ENCODE peak calls at places on chromosomes 5 and 9, in nine cellular contexts. One of them, this sample, is unnamed. For H3K4me1, the result is how much of the 10 kb centered on the place peaks cover.

GRCh38 chr5:146461319-146461718 is 14.2 kb downstream of the TCERG1 start:
- DNase-seq in Peyer's patch: no peak
- DNase-seq in left ventricle myocardium inferior: no peak
- DNase-seq in heart left ventricle: no peak
- DNase-seq in tibial nerve: no peak
- DNase-seq in A549: no peak
- DNase-seq in psoas muscle: no peak
- DNase-seq in breast epithelium: no peak
- DNase-seq in gastrocnemius medialis: no peak
- DNase-seq in this sample: no peak

GRCh38 chr5:103452089-103452488 is 110.5 kb downstream of the NUDT12 start:
- DNase-seq in Peyer's patch: no peak
- DNase-seq in left ventricle myocardium inferior: no peak
- DNase-seq in heart left ventricle: no peak
- DNase-seq in tibial nerve: no peak
- DNase-seq in A549: no peak
- DNase-seq in psoas muscle: no peak
- DNase-seq in breast epithelium: no peak
- DNase-seq in gastrocnemius medialis: no peak
- DNase-seq in this sample: no peak

GRCh38 chr9:114908104-114908621 is 22.2 kb downstream of the TNFSF8 start:
- DNase-seq in Peyer's patch: no peak
- DNase-seq in left ventricle myocardium inferior: no peak
- DNase-seq in heart left ventricle: no peak
- DNase-seq in tibial nerve: no peak
- DNase-seq in A549: peak
- DNase-seq in psoas muscle: no peak
- DNase-seq in breast epithelium: peak
- DNase-seq in gastrocnemius medialis: no peak
- DNase-seq in this sample: no peak

GRCh38 chr5:19795218-19795617 is 192.8 kb downstream of the CDH18 start:
- DNase-seq in Peyer's patch: no peak
- DNase-seq in left ventricle myocardium inferior: no peak
- DNase-seq in heart left ventricle: no peak
- DNase-seq in tibial nerve: no peak
- DNase-seq in A549: peak
- DNase-seq in psoas muscle: no peak
- DNase-seq in breast epithelium: no peak
- DNase-seq in gastrocnemius medialis: no peak
- DNase-seq in this sample: no peak

GRCh38 chr9:123607987-123608565 is 252.1 kb downstream of the CRB2 start:
- DNase-seq in Peyer's patch: peak
- DNase-seq in left ventricle myocardium inferior: no peak
- DNase-seq in heart left ventricle: no peak
- DNase-seq in tibial nerve: no peak
- DNase-seq in A549: no peak
- DNase-seq in psoas muscle: no peak
- DNase-seq in breast epithelium: no peak
- DNase-seq in gastrocnemius medialis: no peak
- DNase-seq in this sample: no peak

GRCh38 chr5:159310492-159310891 is 19.8 kb downstream of the IL12B start:
- DNase-seq in Peyer's patch: peak
- DNase-seq in left ventricle myocardium inferior: no peak
- DNase-seq in heart left ventricle: no peak
- DNase-seq in tibial nerve: no peak
- DNase-seq in A549: no peak
- DNase-seq in psoas muscle: no peak
- DNase-seq in breast epithelium: no peak
- DNase-seq in gastrocnemius medialis: no peak
- DNase-seq in this sample: peak

GRCh38 chr5:147560982-147561381 is 51.1 kb upstream of the DPYSL3 start:
- DNase-seq in Peyer's patch: no peak
- DNase-seq in left ventricle myocardium inferior: no peak
- DNase-seq in heart left ventricle: no peak
- DNase-seq in tibial nerve: no peak
- DNase-seq in A549: no peak
- DNase-seq in psoas muscle: no peak
- DNase-seq in breast epithelium: peak
- DNase-seq in gastrocnemius medialis: no peak
- DNase-seq in this sample: no peak

GRCh38 chr9:116479967-116480366 is 207.1 kb upstream of the TRIM32 start:
- DNase-seq in Peyer's patch: no peak
- DNase-seq in left ventricle myocardium inferior: no peak
- DNase-seq in heart left ventricle: no peak
- DNase-seq in tibial nerve: no peak
- DNase-seq in A549: no peak
- DNase-seq in psoas muscle: no peak
- DNase-seq in breast epithelium: no peak
- DNase-seq in gastrocnemius medialis: no peak
- DNase-seq in this sample: no peak

GRCh38 chr5:88515881-88516819 is 247.5 kb upstream of the TMEM161B start:
- DNase-seq in Peyer's patch: no peak
- DNase-seq in left ventricle myocardium inferior: no peak
- DNase-seq in heart left ventricle: no peak
- DNase-seq in tibial nerve: no peak
- DNase-seq in A549: no peak
- DNase-seq in psoas muscle: no peak
- DNase-seq in breast epithelium: no peak
- DNase-seq in gastrocnemius medialis: no peak
- DNase-seq in this sample: no peak

GRCh38 chr5:33228149-33228548 is 212.6 kb upstream of the TARS1 start:
- DNase-seq in Peyer's patch: no peak
- DNase-seq in left ventricle myocardium inferior: no peak
- DNase-seq in heart left ventricle: no peak
- DNase-seq in tibial nerve: no peak
- DNase-seq in A549: no peak
- DNase-seq in psoas muscle: no peak
- DNase-seq in breast epithelium: no peak
- DNase-seq in gastrocnemius medialis: no peak
- DNase-seq in this sample: no peak

GRCh38 chr9:20603524-20604268 is 18.6 kb downstream of the MLLT3 start:
- DNase-seq in Peyer's patch: no peak
- DNase-seq in left ventricle myocardium inferior: no peak
- DNase-seq in heart left ventricle: no peak
- DNase-seq in tibial nerve: no peak
- DNase-seq in A549: no peak
- DNase-seq in psoas muscle: no peak
- DNase-seq in breast epithelium: no peak
- DNase-seq in gastrocnemius medialis: no peak
- DNase-seq in this sample: no peak

DNA sequence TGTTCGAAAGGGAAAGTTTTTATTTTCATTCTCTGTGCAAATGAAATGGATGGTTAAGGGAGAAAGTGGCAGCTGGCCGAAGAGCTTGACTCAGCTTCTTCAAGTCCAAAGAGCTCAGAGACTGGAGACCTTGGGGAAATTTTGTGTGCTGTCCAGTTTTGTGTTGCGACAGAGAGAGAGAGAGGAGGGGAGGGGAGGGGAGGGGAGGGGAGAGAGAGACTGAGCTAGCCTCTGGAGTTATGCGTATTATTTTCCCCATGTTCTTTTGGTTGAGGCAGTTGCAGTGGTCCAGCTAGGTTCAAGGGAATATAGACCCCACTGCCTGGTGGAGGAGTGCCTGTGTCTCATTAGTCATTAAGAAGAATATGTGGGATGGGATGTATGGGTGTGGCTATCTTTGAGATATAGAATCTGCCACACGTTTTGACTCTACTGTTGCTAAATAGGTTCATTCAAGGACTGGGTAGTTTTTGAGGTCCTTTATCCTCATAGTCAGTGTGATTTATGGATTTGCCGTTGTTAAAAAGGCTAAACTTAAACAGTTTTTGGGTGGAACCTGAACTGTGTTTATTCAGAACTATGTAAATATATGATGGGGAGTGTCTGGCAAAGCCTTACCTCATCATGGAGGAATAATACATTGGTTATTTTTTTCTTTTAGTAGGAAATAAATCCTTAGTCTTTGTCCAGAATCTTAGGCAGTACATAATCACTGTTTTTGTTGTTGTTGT is 69.7 kb downstream of the ARHGAP26 start:
- DNase-seq in Peyer's patch: no peak
- DNase-seq in left ventricle myocardium inferior: peak
- DNase-seq in heart left ventricle: peak
- DNase-seq in tibial nerve: peak
- DNase-seq in A549: peak
- DNase-seq in psoas muscle: peak
- DNase-seq in breast epithelium: no peak
- DNase-seq in gastrocnemius medialis: peak
- DNase-seq in this sample: no peak
- H3K27ac ChIP-seq in Peyer's patch: peak
- H3K27ac ChIP-seq in left ventricle myocardium inferior: peak
- H3K27ac ChIP-seq in heart left ventricle: peak
- H3K27ac ChIP-seq in tibial nerve: peak
- H3K27ac ChIP-seq in A549: peak
- H3K27ac ChIP-seq in psoas muscle: no peak
- H3K27ac ChIP-seq in breast epithelium: peak
- H3K27ac ChIP-seq in gastrocnemius medialis: peak
- H3K27ac ChIP-seq in this sample: no peak

GRCh38 chr9:96485280-96485679 is 35.3 kb downstream of the HABP4 start:
- DNase-seq in Peyer's patch: no peak
- DNase-seq in left ventricle myocardium inferior: no peak
- DNase-seq in heart left ventricle: no peak
- DNase-seq in tibial nerve: no peak
- DNase-seq in A549: no peak
- DNase-seq in psoas muscle: no peak
- DNase-seq in breast epithelium: no peak
- DNase-seq in gastrocnemius medialis: no peak
- DNase-seq in this sample: no peak
- H3K4me1 ChIP-seq in Peyer's patch: under half
- H3K4me1 ChIP-seq in left ventricle myocardium inferior: under half
- H3K4me1 ChIP-seq in heart left ventricle: under half
- H3K4me1 ChIP-seq in tibial nerve: under half
- H3K4me1 ChIP-seq in A549: under half
- H3K4me1 ChIP-seq in psoas muscle: under half
- H3K4me1 ChIP-seq in breast epithelium: under half
- H3K4me1 ChIP-seq in gastrocnemius medialis: under half
- H3K4me1 ChIP-seq in this sample: under half

GRCh38 chr9:89411759-89412158 is 86.2 kb downstream of the SEMA4D start:
- DNase-seq in Peyer's patch: no peak
- DNase-seq in left ventricle myocardium inferior: no peak
- DNase-seq in heart left ventricle: no peak
- DNase-seq in tibial nerve: no peak
- DNase-seq in A549: no peak
- DNase-seq in psoas muscle: no peak
- DNase-seq in breast epithelium: no peak
- DNase-seq in gastrocnemius medialis: no peak
- DNase-seq in this sample: no peak

GRCh38 chr9:89410022-89410421 is 87.9 kb downstream of the SEMA4D start:
- DNase-seq in Peyer's patch: no peak
- DNase-seq in left ventricle myocardium inferior: no peak
- DNase-seq in heart left ventricle: no peak
- DNase-seq in tibial nerve: no peak
- DNase-seq in A549: no peak
- DNase-seq in psoas muscle: no peak
- DNase-seq in breast epithelium: no peak
- DNase-seq in gastrocnemius medialis: no peak
- DNase-seq in this sample: no peak

GRCh38 chr9:89412951-89413350 is 85.0 kb downstream of the SEMA4D start:
- DNase-seq in Peyer's patch: no peak
- DNase-seq in left ventricle myocardium inferior: no peak
- DNase-seq in heart left ventricle: no peak
- DNase-seq in tibial nerve: no peak
- DNase-seq in A549: no peak
- DNase-seq in psoas muscle: no peak
- DNase-seq in breast epithelium: no peak
- DNase-seq in gastrocnemius medialis: no peak
- DNase-seq in this sample: no peak

GRCh38 chr9:89408628-89409101 is 89.2 kb downstream of the SEMA4D start:
- DNase-seq in Peyer's patch: peak
- DNase-seq in left ventricle myocardium inferior: no peak
- DNase-seq in heart left ventricle: no peak
- DNase-seq in tibial nerve: no peak
- DNase-seq in A549: no peak
- DNase-seq in psoas muscle: no peak
- DNase-seq in breast epithelium: no peak
- DNase-seq in gastrocnemius medialis: no peak
- DNase-seq in this sample: peak

DNA sequence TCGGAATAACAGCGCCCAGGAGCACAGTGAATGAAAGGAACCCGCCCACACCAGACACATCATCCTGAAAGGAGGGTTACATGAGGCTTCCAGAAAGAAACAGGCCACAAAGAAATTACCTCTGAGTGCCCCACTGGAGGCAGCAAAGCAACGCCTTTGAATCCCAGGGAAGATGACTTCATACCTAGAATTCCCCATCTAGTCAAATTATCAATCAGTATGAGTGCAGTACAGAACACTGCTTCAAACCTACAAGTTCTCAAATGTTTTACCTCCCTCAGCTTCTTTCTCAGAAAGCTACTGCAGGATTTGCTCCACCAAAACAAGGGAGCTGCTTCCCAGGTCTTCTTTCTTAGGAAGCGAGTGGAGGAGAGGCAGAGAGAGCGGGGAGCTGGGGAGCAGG is 87.2 kb downstream of the SEMA4D start:
- DNase-seq in Peyer's patch: no peak
- DNase-seq in left ventricle myocardium inferior: no peak
- DNase-seq in heart left ventricle: no peak
- DNase-seq in tibial nerve: no peak
- DNase-seq in A549: no peak
- DNase-seq in psoas muscle: no peak
- DNase-seq in breast epithelium: no peak
- DNase-seq in gastrocnemius medialis: no peak
- DNase-seq in this sample: peak
- H3K27ac ChIP-seq in Peyer's patch: no peak
- H3K27ac ChIP-seq in left ventricle myocardium inferior: no peak
- H3K27ac ChIP-seq in heart left ventricle: no peak
- H3K27ac ChIP-seq in tibial nerve: no peak
- H3K27ac ChIP-seq in A549: no peak
- H3K27ac ChIP-seq in psoas muscle: peak
- H3K27ac ChIP-seq in breast epithelium: no peak
- H3K27ac ChIP-seq in gastrocnemius medialis: no peak
- H3K27ac ChIP-seq in this sample: peak

GRCh38 chr5:3118321-3118720 is 366.8 kb upstream of the IRX2 start:
- DNase-seq in Peyer's patch: no peak
- DNase-seq in left ventricle myocardium inferior: no peak
- DNase-seq in heart left ventricle: no peak
- DNase-seq in tibial nerve: no peak
- DNase-seq in A549: no peak
- DNase-seq in psoas muscle: no peak
- DNase-seq in breast epithelium: no peak
- DNase-seq in gastrocnemius medialis: no peak
- DNase-seq in this sample: no peak
- H3K4me1 ChIP-seq in Peyer's patch: under half
- H3K4me1 ChIP-seq in left ventricle myocardium inferior: under half
- H3K4me1 ChIP-seq in heart left ventricle: under half
- H3K4me1 ChIP-seq in tibial nerve: under half
- H3K4me1 ChIP-seq in A549: under half
- H3K4me1 ChIP-seq in psoas muscle: under half
- H3K4me1 ChIP-seq in breast epithelium: under half
- H3K4me1 ChIP-seq in gastrocnemius medialis: under half
- H3K4me1 ChIP-seq in this sample: under half

This sample was measured in CD4-positive, alpha-beta memory T cell.